ENCODE peak calls at places on chromosome 1, in six cellular contexts. Y, C, K, J, O and A are unnamed samples. For H3K9me3, the result is how much of the 10 kb centered on the place peaks cover.

GRCh38 chr1:240149488-240150094 is 57.9 kb downstream of the FMN2 start:
- DNase-seq in Y (no peak), C (peak), K (peak), J (no peak), O (no peak), A (no peak)

GRCh38 chr1:202107321-202107761 is 15.4 kb upstream of the GPR37L1 start:
- DNase-seq in Y (no peak), C (peak), K (no peak), J (peak), O (peak), A (peak)

GRCh38 chr1:48492392-48492791 is 20.4 kb upstream of the SPATA6 start:
- DNase-seq in Y (no peak), C (peak), K (no peak), J (no peak), O (no peak), A (no peak)

GRCh38 chr1:204544321-204544720 is 28.1 kb downstream of the MDM4 start:
- DNase-seq in Y (no peak), C (no peak), K (peak), J (no peak), O (no peak), A (no peak)

GRCh38 chr1:85584923-85585322 is 4.4 kb downstream of the CCN1 start:
- DNase-seq in Y (no peak), C (no peak), K (peak), J (no peak), O (no peak), A (no peak)

GRCh38 chr1:244075247-244075722 is 24.2 kb downstream of the ZBTB18 start:
- DNase-seq in Y (no peak), C (no peak), K (no peak), J (no peak), O (no peak), A (no peak)

GRCh38 chr1:198153103-198153502 is 3.7 kb upstream of the NEK7 start:
- DNase-seq in Y (no peak), C (no peak), K (peak), J (no peak), O (peak), A (no peak)

GRCh38 chr1:204506091-204506968 is 9.9 kb upstream of the MDM4 start:
- DNase-seq in Y (peak), C (peak), K (peak), J (peak), O (peak), A (peak)

GRCh38 chr1:92747735-92748134 is 37.2 kb downstream of the EVI5 start:
- DNase-seq in Y (no peak), C (no peak), K (peak), J (no peak), O (no peak), A (no peak)

GRCh38 chr1:115123116-115123515 is 33.8 kb upstream of the TSPAN2 start:
- DNase-seq in Y (no peak), C (no peak), K (peak), J (no peak), O (no peak), A (no peak)
- H3K9me3 ChIP-seq in Y (under half), C (under half), K (under half), J (under half), O (under half), A (under half)

DNA sequence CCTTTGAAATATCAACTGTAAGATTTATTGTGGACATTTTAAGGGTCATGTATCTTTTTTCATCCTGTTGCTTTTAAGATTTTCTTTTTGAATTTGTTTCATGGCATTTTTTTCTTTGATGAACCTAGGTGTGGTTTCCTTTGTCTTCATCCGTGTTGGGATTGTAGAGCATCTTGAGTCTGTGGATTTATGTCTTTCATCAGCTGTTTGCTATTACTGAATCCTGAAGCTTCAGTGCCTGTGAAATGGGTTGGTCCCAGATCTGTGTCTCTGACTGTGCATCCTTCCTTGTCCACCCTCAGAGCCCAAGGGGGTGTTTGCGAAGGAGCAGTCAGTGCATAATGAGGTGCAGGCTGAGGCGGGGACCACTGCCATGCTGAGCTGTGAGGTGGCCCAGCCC is 37.3 kb downstream of the OBSCN start:
- DNase-seq in Y (no peak), C (no peak), K (no peak), J (no peak), O (no peak), A (no peak)
- H3K9me3 ChIP-seq in Y (half or more), C (under half), K (under half), J (half or more), O (half or more), A (under half)

GRCh38 chr1:1425753-1426495 is 4.8 kb upstream of the ANKRD65 start:
- DNase-seq in Y (no peak), C (no peak), K (no peak), J (no peak), O (no peak), A (peak)
- H3K9me3 ChIP-seq in Y (under half), C (under half), K (under half), J (under half), O (under half), A (under half)

DNA sequence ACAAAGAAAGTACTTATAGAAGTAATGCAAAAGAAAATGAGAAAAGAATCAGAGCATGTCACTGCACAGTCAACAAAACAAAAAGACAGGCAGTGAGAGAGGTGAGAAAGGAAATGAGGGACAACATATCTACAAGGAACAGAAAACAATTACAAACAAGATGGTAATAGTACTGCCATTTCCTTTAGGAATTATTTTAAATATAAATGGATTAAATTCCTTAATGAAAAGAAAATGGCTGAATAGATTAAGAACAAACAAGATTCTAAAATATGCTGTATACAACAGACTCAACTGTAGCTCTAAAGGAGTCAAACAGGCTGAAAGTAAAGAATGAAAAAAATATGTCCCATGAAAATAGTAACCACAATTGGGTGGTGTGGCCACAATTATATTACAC is 22.1 kb upstream of the ZNF124 start:
- DNase-seq in Y (no peak), C (no peak), K (no peak), J (no peak), O (no peak), A (no peak)
- H3K9me3 ChIP-seq in Y (half or more), C (under half), K (under half), J (half or more), O (under half), A (half or more)

DNA sequence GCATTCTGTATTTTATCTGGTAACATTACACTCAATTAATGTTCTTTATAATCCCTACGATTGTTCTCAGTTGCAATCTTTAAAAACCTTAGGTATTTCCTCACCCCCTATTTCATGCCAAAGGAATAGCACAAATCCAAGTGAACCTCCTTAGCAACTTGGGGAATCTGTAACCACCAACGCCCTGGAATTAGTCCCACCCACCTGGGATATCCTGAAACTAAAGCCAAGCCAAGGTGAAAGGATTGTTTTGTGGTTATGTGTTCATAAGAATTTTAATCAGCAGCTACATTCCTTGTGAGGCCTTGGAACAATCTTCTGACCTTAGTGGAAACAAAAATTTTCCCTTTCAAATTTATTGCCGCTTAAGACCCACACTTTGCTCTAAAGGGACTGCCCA is 908.7 kb downstream of the TTLL7 start:
- DNase-seq in Y (no peak), C (no peak), K (no peak), J (no peak), O (no peak), A (no peak)
- H3K9me3 ChIP-seq in Y (under half), C (under half), K (under half), J (under half), O (under half), A (under half)

GRCh38 chr1:42239555-42239954 is 75.0 kb upstream of the GUCA2A start:
- DNase-seq in Y (no peak), C (no peak), K (peak), J (no peak), O (no peak), A (no peak)
- H3K9me3 ChIP-seq in Y (under half), C (under half), K (under half), J (under half), O (under half), A (under half)

DNA sequence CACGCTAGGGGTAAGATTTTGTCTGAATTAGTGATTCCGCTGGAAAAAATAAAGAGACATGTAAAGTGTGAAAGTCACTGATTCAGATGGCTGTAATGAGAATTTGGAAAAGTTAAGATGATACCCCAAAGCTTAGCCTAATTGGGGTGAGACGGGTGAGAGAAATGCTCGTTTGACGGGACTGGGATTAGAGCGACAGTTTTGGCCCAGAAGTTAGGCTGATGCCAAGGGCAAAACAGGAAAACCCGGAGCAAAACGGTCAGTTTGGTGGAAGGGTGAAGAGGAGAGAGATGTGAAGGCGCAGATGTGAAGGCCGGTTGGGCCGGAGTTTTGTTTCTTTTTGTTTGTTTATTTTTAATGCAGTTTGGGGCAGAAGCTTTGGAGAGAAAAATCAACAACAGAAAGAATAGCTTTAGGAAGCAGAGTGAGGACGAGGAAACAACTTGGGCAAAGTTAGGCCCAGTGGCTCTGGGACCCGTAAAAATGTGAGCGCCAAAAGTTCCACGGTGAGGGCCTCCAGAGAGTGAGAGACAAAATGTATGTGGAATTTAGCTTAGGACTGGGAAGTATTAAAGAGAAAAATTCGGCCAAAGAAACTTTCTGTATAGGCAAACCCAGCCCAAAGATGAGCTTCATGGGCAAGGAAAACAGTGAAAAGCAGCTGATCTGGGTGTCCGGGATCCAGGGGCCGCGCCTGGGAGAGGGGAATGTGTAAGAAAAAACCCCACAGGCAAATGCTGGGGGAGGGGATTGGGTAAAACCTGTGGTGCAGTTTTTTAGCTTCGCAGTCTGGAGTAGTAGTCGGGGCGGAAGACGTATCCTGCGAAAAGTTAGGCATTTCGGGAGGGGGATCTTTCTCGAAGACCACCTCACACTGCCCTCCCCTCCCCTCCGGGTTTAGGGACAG is 1.2 kb downstream of the DMRTA2 start:
- DNase-seq in Y (no peak), C (no peak), K (no peak), J (no peak), O (no peak), A (no peak)
- H3K9me3 ChIP-seq in Y (under half), C (under half), K (under half), J (under half), O (under half), A (under half)